ENCODE peak calls at places on chromosome 13, in nine cellular contexts. V is T-cell; C is NCI-H1105; E is frontal cortex; J is stimulated activated CD4-positive, alpha-beta T cell treated with anti-CD3 and anti-CD28 coated beads, TNF-alpha, amount 100 ng/mL, for 4 hours; P is mesendoderm; T is small intestine; G is stimulated activated CD8-positive, alpha-beta memory T cell treated with anti-CD3 and anti-CD28 coated beads, Interleukin-7, amount 100 ng/mL, for 1 hour; Z is activated CD4-positive, CD25-positive, alpha-beta regulatory T cell treated with anti-CD3 and anti-CD28 coated beads, Interleukin-2, amount 50 U/mL, for 72 hours. N is an unnamed sample.

GRCh38 chr13:101631403-101631802 is 178.9 kb downstream of the ITGBL1 start:
- DNase-seq in V (no peak), C (no peak), E (no peak), J (no peak), P (no peak), T (no peak), G (no peak), Z (no peak), N (no peak)

GRCh38 chr13:100526299-100527030 is 62.1 kb downstream of the GGACT start:
- DNase-seq in V (no peak), C (no peak), E (no peak), J (no peak), P (no peak), T (no peak), G (no peak), Z (no peak), N (no peak)

GRCh38 chr13:84574851-84575250 is 692.6 kb upstream of the SLITRK1 start:
- DNase-seq in V (no peak), C (no peak), E (no peak), J (no peak), P (no peak), T (no peak), G (no peak), Z (no peak), N (no peak)

GRCh38 chr13:98103942-98104880 is 38.7 kb upstream of the FARP1 start:
- DNase-seq in V (no peak), C (no peak), E (no peak), J (no peak), P (peak; percentile 45), T (no peak), G (no peak), Z (no peak), N (no peak)

GRCh38 chr13:48009298-48009697 is 8.2 kb upstream of the SUCLA2 start:
- DNase-seq in V (no peak), C (no peak), E (no peak), J (no peak), P (peak; percentile 39), T (no peak), G (no peak), Z (no peak), N (no peak)

GRCh38 chr13:102873653-102874052 is 27.8 kb downstream of the ERCC5 start:
- DNase-seq in V (no peak), C (no peak), E (no peak), J (no peak), P (no peak), T (peak; percentile 37), G (no peak), Z (no peak), N (no peak)

GRCh38 chr13:49499889-49500660 is 4.3 kb downstream of the PHF11 start:
- DNase-seq in V (no peak), C (no peak), E (no peak), J (no peak), P (no peak), T (no peak), G (no peak), Z (no peak), N (no peak)

GRCh38 chr13:73411067-73411809 is 352.4 kb downstream of the KLF5 start:
- DNase-seq in V (no peak), C (no peak), E (no peak), J (no peak), P (no peak), T (peak; percentile 22), G (no peak), Z (no peak), N (no peak)

GRCh38 chr13:113152894-113153809 is 5.3 kb upstream of the PROZ start:
- DNase-seq in V (no peak), C (peak; percentile 35), E (no peak), J (peak; percentile 23), P (peak; percentile 55), T (peak; percentile 28), G (no peak), Z (peak; percentile 46), N (no peak)

GRCh38 chr13:51814825-51815650 is 11.1 kb upstream of the DHRS12 start:
- DNase-seq in V (peak; percentile 73), C (no peak), E (no peak), J (no peak), P (peak; percentile 79), T (peak; percentile 82), G (peak; percentile 44), Z (peak; percentile 77), N (no peak)

GRCh38 chr13:22012676-22013075 is 341.8 kb downstream of the FGF9 start:
- DNase-seq in V (no peak), C (no peak), E (no peak), J (no peak), P (peak; percentile 67), T (no peak), G (no peak), Z (no peak), N (no peak)

GRCh38 chr13:106532111-106532929 is 3.1 kb downstream of the EFNB2 start:
- DNase-seq in V (no peak), C (no peak), E (no peak), J (no peak), P (peak; percentile 47), T (peak; percentile 27), G (no peak), Z (no peak), N (no peak)

GRCh38 chr13:48448963-48449614 is 36.2 kb upstream of the LPAR6 start:
- DNase-seq in V (no peak), C (no peak), E (no peak), J (no peak), P (no peak), T (no peak), G (no peak), Z (no peak), N (no peak)

GRCh38 chr13:71808708-71809107 is 58.3 kb downstream of the DACH1 start:
- DNase-seq in V (no peak), C (no peak), E (no peak), J (no peak), P (no peak), T (no peak), G (no peak), Z (no peak), N (no peak)

GRCh38 chr13:30796833-30797601 is 61.7 kb downstream of the ALOX5AP start:
- DNase-seq in V (no peak), C (peak; percentile 8), E (no peak), J (no peak), P (peak; percentile 46), T (peak; percentile 18), G (no peak), Z (no peak), N (no peak)

GRCh38 chr13:94481966-94482365 is 2.5 kb upstream of the DCT start:
- DNase-seq in V (no peak), C (no peak), E (no peak), J (no peak), P (no peak), T (peak; percentile 3), G (no peak), Z (no peak), N (no peak)

GRCh38 chr13:97058896-97059295 is 64.6 kb upstream of the OXGR1 start:
- DNase-seq in V (no peak), C (no peak), E (no peak), J (no peak), P (no peak), T (no peak), G (no peak), Z (no peak), N (no peak)

GRCh38 chr13:94464771-94465170 is 14.7 kb downstream of the DCT start:
- DNase-seq in V (no peak), C (no peak), E (no peak), J (no peak), P (peak; percentile 32), T (no peak), G (no peak), Z (no peak), N (no peak)

GRCh38 chr13:63938851-63939250 is 2523.2 kb upstream of the PCDH20 start:
- DNase-seq in V (no peak), C (no peak), E (no peak), J (no peak), P (no peak), T (no peak), G (no peak), Z (no peak), N (no peak)

GRCh38 chr13:87094646-87095045 is 576.5 kb upstream of the SLITRK5 start:
- DNase-seq in V (no peak), C (peak; percentile 16), E (no peak), J (no peak), P (peak; percentile 82), T (peak; percentile 0), G (no peak), Z (no peak), N (no peak)

GRCh38 chr13:45630791-45631190 is 15.3 kb upstream of the ERICH6B start:
- DNase-seq in V (no peak), C (no peak), E (no peak), J (no peak), P (no peak), T (no peak), G (no peak), Z (no peak), N (no peak)

GRCh38 chr13:44078806-44079378 is 199.2 kb downstream of the LACC1 start:
- DNase-seq in V (no peak), C (no peak), E (no peak), J (no peak), P (peak; percentile 59), T (peak; percentile 25), G (no peak), Z (no peak), N (no peak)

GRCh38 chr13:34762312-34762711 is 179.8 kb upstream of the NBEA start:
- DNase-seq in V (no peak), C (no peak), E (no peak), J (no peak), P (no peak), T (no peak), G (no peak), Z (no peak), N (no peak)

GRCh38 chr13:33251131-33251629 is 34.4 kb downstream of the STARD13 start:
- DNase-seq in V (no peak), C (no peak), E (no peak), J (no peak), P (no peak), T (no peak), G (no peak), Z (no peak), N (no peak)

GRCh38 chr13:100274942-100275506 is 186.1 kb downstream of the PCCA start:
- DNase-seq in V (no peak), C (no peak), E (no peak), J (no peak), P (peak; percentile 54), T (no peak), G (no peak), Z (no peak), N (no peak)

GRCh38 chr13:74272826-74273225 is 138.6 kb upstream of the KLF12 start:
- DNase-seq in V (no peak), C (no peak), E (no peak), J (no peak), P (no peak), T (no peak), G (no peak), Z (no peak), N (no peak)

GRCh38 chr13:57491318-57491717 is 140.2 kb upstream of the PCDH17 start:
- DNase-seq in V (no peak), C (no peak), E (no peak), J (no peak), P (no peak), T (no peak), G (no peak), Z (no peak), N (no peak)

N was measured in Panc1.